ENCODE peak calls at places on chromosome 13, in ten cellular contexts. I, L, K, S, J, N, A, O, V and Z are unnamed samples.

GRCh38 chr13:114143806-114144605 is 11.6 kb upstream of the RASA3 start:
- ATAC-seq in I (peak; percentile 57), N (peak; percentile 34), L (peak; percentile 57), V (peak; percentile 19), A (peak; percentile 57), K (peak; percentile 93), S (peak; percentile 31), J (peak; percentile 47), O (peak; percentile 93), Z (no peak)

GRCh38 chr13:83503424-83503823 is 378.9 kb downstream of the SLITRK1 start:
- ATAC-seq in L (no peak), O (no peak), N (no peak), J (no peak), I (no peak), K (no peak), A (no peak), S (no peak), V (no peak), Z (no peak)

GRCh38 chr13:62049992-62050391 is 634.3 kb upstream of the PCDH20 start:
- ATAC-seq in L (no peak), S (no peak), A (no peak), I (no peak), N (no peak), J (no peak), K (no peak), O (no peak), V (no peak), Z (no peak)

GRCh38 chr13:33263484-33263883 is 22.1 kb downstream of the STARD13 start:
- ATAC-seq in S (no peak), K (no peak), I (no peak), N (peak; percentile 31), V (no peak), A (no peak), J (no peak), L (no peak), O (no peak), Z (no peak)

GRCh38 chr13:20822406-20822805 is 48.6 kb upstream of the EEF1AKMT1 start:
- ATAC-seq in A (no peak), V (no peak), L (no peak), N (peak; percentile 51), S (no peak), K (no peak), O (no peak), J (no peak), I (no peak), Z (no peak)

GRCh38 chr13:32977321-32977720 is 38.9 kb upstream of the KL start:
- ATAC-seq in I (no peak), L (no peak), N (no peak), A (no peak), J (no peak), S (no peak), O (no peak), K (no peak), V (no peak), Z (no peak)

GRCh38 chr13:32745509-32745908 is 159.3 kb downstream of the PDS5B start:
- ATAC-seq in O (no peak), I (no peak), N (no peak), J (no peak), L (no peak), S (no peak), K (no peak), A (no peak), V (no peak), Z (no peak)

GRCh38 chr13:78183737-78184136 is 265.1 kb upstream of the EDNRB start:
- ATAC-seq in A (no peak), S (no peak), K (no peak), I (no peak), V (no peak), O (no peak), L (no peak), J (no peak), N (no peak), Z (no peak)

GRCh38 chr13:38767506-38768265 is 80.8 kb downstream of the FREM2 start:
- ATAC-seq in J (no peak), A (no peak), S (no peak), O (no peak), I (no peak), N (peak; percentile 60), V (no peak), K (no peak), L (no peak), Z (no peak)

GRCh38 chr13:99806671-99807070 is 164.9 kb downstream of the ZIC5 start:
- ATAC-seq in O (no peak), K (no peak), N (no peak), V (no peak), L (no peak), J (no peak), S (no peak), A (no peak), I (no peak), Z (no peak)

GRCh38 chr13:77477299-77477848 is 58.1 kb upstream of the SCEL start:
- ATAC-seq in L (no peak), N (no peak), K (no peak), J (peak; percentile 67), O (no peak), I (peak; percentile 49), V (no peak), S (peak; percentile 48), A (no peak), Z (peak; percentile 73)

GRCh38 chr13:54415753-54416366 is 1387.2 kb downstream of the OLFM4 start:
- ATAC-seq in S (no peak), N (no peak), K (peak; percentile 99), A (no peak), I (no peak), O (no peak), J (no peak), V (no peak), L (no peak), Z (no peak)

GRCh38 chr13:23488442-23488841 is 54.9 kb upstream of the SACS start:
- ATAC-seq in V (no peak), S (no peak), I (no peak), J (no peak), K (no peak), N (peak; percentile 97), A (no peak), L (peak; percentile 60), O (no peak), Z (no peak)

GRCh38 chr13:98909016-98909415 is 68.8 kb downstream of the DOCK9 start:
- ATAC-seq in A (no peak), V (no peak), I (no peak), L (peak; percentile 80), O (no peak), N (no peak), J (peak; percentile 77), S (peak; percentile 74), K (no peak), Z (peak; percentile 81)

GRCh38 chr13:103133551-103133950 is 67.3 kb upstream of the SLC10A2 start:
- ATAC-seq in I (no peak), K (no peak), A (peak; percentile 49), L (no peak), S (no peak), N (no peak), V (no peak), O (no peak), J (no peak), Z (no peak)

GRCh38 chr13:95784161-95784880 is 107.4 kb downstream of the DNAJC3 start:
- ATAC-seq in I (no peak), V (no peak), K (no peak), N (no peak), S (no peak), O (no peak), A (peak; percentile 34), L (peak; percentile 81), J (no peak), Z (no peak)

GRCh38 chr13:72692884-72693514 is 34.4 kb downstream of the MZT1 start:
- ATAC-seq in K (no peak), S (no peak), A (no peak), J (no peak), O (no peak), V (no peak), L (no peak), I (no peak), N (no peak), Z (no peak)

GRCh38 chr13:43905435-43906031 is 25.8 kb downstream of the LACC1 start:
- ATAC-seq in I (peak; percentile 69), N (peak; percentile 84), V (no peak), A (peak; percentile 60), O (peak; percentile 68), K (peak; percentile 30), J (peak; percentile 64), L (peak; percentile 23), S (peak; percentile 49), Z (peak; percentile 68)

GRCh38 chr13:42820450-42820849 is 39.1 kb downstream of the FAM216B start:
- ATAC-seq in I (no peak), N (no peak), V (no peak), K (no peak), S (no peak), J (no peak), L (no peak), O (no peak), A (no peak), Z (no peak)

GRCh38 chr13:74162782-74163181 is 28.6 kb upstream of the KLF12 start:
- ATAC-seq in V (no peak), O (no peak), N (no peak), S (no peak), A (no peak), J (no peak), L (no peak), I (no peak), K (no peak), Z (no peak)

GRCh38 chr13:25276748-25277147 is 10.5 kb downstream of the MTMR6 start:
- ATAC-seq in A (no peak), L (peak; percentile 100), O (peak; percentile 68), S (peak; percentile 99), V (no peak), I (peak; percentile 35), N (no peak), K (no peak), J (peak; percentile 91), Z (peak; percentile 93)

GRCh38 chr13:20544186-20544914 is 18.7 kb upstream of the CRYL1 start:
- ATAC-seq in L (no peak), J (no peak), K (no peak), O (no peak), S (no peak), A (no peak), V (no peak), I (peak; percentile 82), N (no peak), Z (no peak)

GRCh38 chr13:72537400-72537780 is 190.0 kb downstream of the MZT1 start:
- ATAC-seq in L (no peak), O (no peak), S (no peak), V (no peak), J (no peak), I (no peak), K (no peak), N (no peak), A (no peak), Z (no peak)

GRCh38 chr13:20436505-20436904 is 89.2 kb downstream of the CRYL1 start:
- ATAC-seq in L (no peak), N (no peak), O (no peak), K (no peak), J (no peak), S (no peak), I (no peak), A (no peak), V (no peak), Z (no peak)

GRCh38 chr13:45349438-45349837 is 8.5 kb upstream of the TPT1 start:
- ATAC-seq in V (no peak), L (no peak), A (no peak), K (no peak), N (peak; percentile 42), O (no peak), I (no peak), J (no peak), S (no peak), Z (no peak)